ENCODE peak calls at places on chromosomes 5 and 9, in five cellular contexts. M is stimulated activated CD4-positive, alpha-beta T cell treated with anti-CD3 and anti-CD28 coated beads, Interleukin-4, amount 100 ng/mL, for 4 hours; B is GM10248; V is mesothelial cell of epicardium; J is activated T-helper 1 cell treated with Interleukin-2 at 50 U/mL for 16 hours. Q is an unnamed sample.

GRCh38 chr9:109986423-109987055 is 206.5 kb downstream of the PALM2AKAP2 start:
- DNase-seq in J (no peak), M (no peak), V (no peak), B (no peak), Q (no peak)

GRCh38 chr5:168159425-168159824 is 132.0 kb upstream of the WWC1 start:
- DNase-seq in V (no peak), B (peak), J (no peak), M (no peak), Q (no peak)

GRCh38 chr9:14433841-14434511 is 120.0 kb upstream of the NFIB start:
- DNase-seq in V (no peak), M (no peak), J (no peak), B (no peak), Q (no peak)

GRCh38 chr5:162067651-162068411 is at the start of gene GABRG2:
- DNase-seq in V (no peak), M (no peak), J (no peak), B (no peak), Q (no peak)

GRCh38 chr5:170917113-170917512 is 55.3 kb downstream of the RANBP17 start:
- DNase-seq in M (no peak), J (no peak), B (no peak), V (no peak), Q (no peak)

GRCh38 chr5:148962200-148962550 is 100.7 kb downstream of the SH3TC2 start:
- DNase-seq in J (no peak), M (no peak), V (no peak), B (no peak), Q (no peak)

GRCh38 chr9:123337971-123338370 is 18.0 kb upstream of the CRB2 start:
- DNase-seq in V (no peak), M (no peak), B (no peak), J (no peak), Q (no peak)

GRCh38 chr5:61280205-61280604 is 51.9 kb upstream of the ZSWIM6 start:
- DNase-seq in V (no peak), J (no peak), B (no peak), M (no peak), Q (no peak)

GRCh38 chr5:50501510-50502209 is 60.6 kb upstream of the EMB start:
- DNase-seq in V (no peak), J (no peak), M (no peak), B (peak), Q (no peak)

GRCh38 chr5:151222769-151223446 is 984 bp downstream of the CCDC69 start:
- DNase-seq in V (no peak), J (peak), M (no peak), B (peak), Q (no peak)

GRCh38 chr9:130036099-130036498 is 6.9 kb downstream of the FNBP1 start:
- DNase-seq in J (no peak), V (no peak), M (no peak), B (no peak), Q (no peak)

GRCh38 chr5:165196961-165197360 is 1691.5 kb downstream of the MAT2B start:
- DNase-seq in V (no peak), M (no peak), B (no peak), J (no peak), Q (no peak)

GRCh38 chr5:82922086-82922734 is 155.0 kb downstream of the TMEM167A start:
- DNase-seq in B (no peak), J (no peak), M (no peak), V (no peak), Q (no peak)

GRCh38 chr9:34961574-34962480 is 3.7 kb downstream of the PHF24 start:
- DNase-seq in B (no peak), M (no peak), J (no peak), V (no peak), Q (no peak)